ENCODE peak calls at places on chromosomes 6 and 20, in seven cellular contexts. C is breast epithelium, P is transverse colon, D is Panc1, W is HCT116, O is SK-N-SH, X is suprapubic skin. E is an unnamed sample.

GRCh38 chr6:34465551-34466241 is at the start of gene PACSIN1:
- DNase-seq in C (no peak), P (peak; percentile 17), D (no peak), W (no peak), O (peak; percentile 77), X (no peak), E (no peak)

GRCh38 chr6:21279619-21280018 is 313.9 kb upstream of the SOX4 start:
- DNase-seq in C (no peak), P (no peak), D (no peak), W (no peak), O (no peak), X (no peak), E (no peak)

GRCh38 chr6:90204327-90204726 is 92.3 kb downstream of the BACH2 start:
- DNase-seq in C (no peak), P (no peak), D (no peak), W (no peak), O (no peak), X (no peak), E (no peak)

GRCh38 chr6:26594730-26595632 is 1.8 kb upstream of the ABT1 start:
- DNase-seq in C (no peak), P (no peak), D (peak; percentile 95), W (peak; percentile 80), O (peak; percentile 30), X (no peak), E (no peak)

GRCh38 chr20:23401051-23401450 is 20.2 kb downstream of the NAPB start:
- DNase-seq in C (no peak), P (no peak), D (no peak), W (no peak), O (no peak), X (no peak), E (no peak)

GRCh38 chr20:9417665-9418064 is 96.7 kb upstream of the LAMP5 start:
- DNase-seq in C (no peak), P (no peak), D (no peak), W (no peak), O (no peak), X (no peak), E (no peak)

GRCh38 chr20:1467355-1468116 is 887 bp upstream of the NSFL1C start:
- DNase-seq in C (peak; percentile 40), P (peak; percentile 65), D (no peak), W (no peak), O (peak; percentile 9), X (no peak), E (peak; percentile 97)

GRCh38 chr6:135323202-135323668 is 142.1 kb downstream of the MYB start:
- DNase-seq in C (no peak), P (no peak), D (no peak), W (no peak), O (no peak), X (no peak), E (peak; percentile 79)

GRCh38 chr6:30830438-30830837 is 53.9 kb upstream of the DDR1 start:
- DNase-seq in C (no peak), P (no peak), D (no peak), W (no peak), O (no peak), X (no peak), E (peak; percentile 79)

GRCh38 chr20:32581839-32582658 is 3.1 kb downstream of the NOL4L start:
- DNase-seq in C (no peak), P (no peak), D (no peak), W (no peak), O (no peak), X (no peak), E (no peak)

GRCh38 chr6:152697634-152698033 is at the start of gene MYCT1:
- DNase-seq in C (no peak), P (no peak), D (no peak), W (no peak), O (no peak), X (no peak), E (no peak)

GRCh38 chr20:34709836-34710567 is 5.9 kb downstream of the TP53INP2 start:
- DNase-seq in C (no peak), P (peak; percentile 72), D (no peak), W (peak; percentile 42), O (peak; percentile 90), X (no peak), E (peak; percentile 52)

GRCh38 chr6:3884007-3884745 is 35.0 kb downstream of the FAM50B start:
- DNase-seq in C (no peak), P (no peak), D (no peak), W (no peak), O (no peak), X (peak; percentile 70), E (no peak)

GRCh38 chr6:33632603-33633039 is 11.5 kb downstream of the ITPR3 start:
- DNase-seq in C (no peak), P (peak; percentile 73), D (no peak), W (peak; percentile 37), O (peak; percentile 80), X (no peak), E (no peak)

GRCh38 chr6:132330759-132331158 is 70.5 kb downstream of the MOXD1 start:
- DNase-seq in C (no peak), P (no peak), D (no peak), W (no peak), O (no peak), X (no peak), E (no peak)

GRCh38 chr6:139751179-139751578 is 376.7 kb upstream of the CITED2 start:
- DNase-seq in C (no peak), P (no peak), D (no peak), W (no peak), O (no peak), X (no peak), E (no peak)

GRCh38 chr6:14984454-14984853 is 261.4 kb upstream of the JARID2 start:
- DNase-seq in C (peak; percentile 24), P (peak; percentile 79), D (no peak), W (no peak), O (no peak), X (no peak), E (no peak)

GRCh38 chr6:35764238-35764896 is 12.0 kb upstream of the CLPSL2 start:
- DNase-seq in C (no peak), P (no peak), D (no peak), W (peak; percentile 50), O (no peak), X (no peak), E (no peak)
- TF ChIP-seq POLR2AphosphoS5 in C (no peak), P (no peak), D (no peak), W (no peak), O (no peak), X (no peak), E (no peak)

GRCh38 chr6:44251576-44252524 is 4.9 kb downstream of the HSP90AB1 start:
- DNase-seq in C (no peak), P (no peak), D (no peak), W (no peak), O (no peak), X (no peak), E (no peak)

GRCh38 chr6:44249082-44249748 is 2.3 kb downstream of the HSP90AB1 start:
- DNase-seq in C (no peak), P (no peak), D (no peak), W (no peak), O (no peak), X (no peak), E (no peak)

GRCh38 chr6:44250718-44251123 is 3.8 kb downstream of the HSP90AB1 start:
- DNase-seq in C (no peak), P (no peak), D (no peak), W (no peak), O (no peak), X (no peak), E (no peak)

GRCh38 chr6:44248579-44248978 is 1.7 kb downstream of the HSP90AB1 start:
- DNase-seq in C (no peak), P (no peak), D (no peak), W (no peak), O (no peak), X (no peak), E (no peak)

GRCh38 chr6:44250067-44250717 is 3.3 kb downstream of the HSP90AB1 start:
- DNase-seq in C (no peak), P (no peak), D (no peak), W (no peak), O (no peak), X (no peak), E (no peak)
- TF ChIP-seq POLR2AphosphoS5 in C (no peak), P (no peak), D (no peak), W (peak; percentile 33), O (no peak), X (no peak), E (no peak)

DNA sequence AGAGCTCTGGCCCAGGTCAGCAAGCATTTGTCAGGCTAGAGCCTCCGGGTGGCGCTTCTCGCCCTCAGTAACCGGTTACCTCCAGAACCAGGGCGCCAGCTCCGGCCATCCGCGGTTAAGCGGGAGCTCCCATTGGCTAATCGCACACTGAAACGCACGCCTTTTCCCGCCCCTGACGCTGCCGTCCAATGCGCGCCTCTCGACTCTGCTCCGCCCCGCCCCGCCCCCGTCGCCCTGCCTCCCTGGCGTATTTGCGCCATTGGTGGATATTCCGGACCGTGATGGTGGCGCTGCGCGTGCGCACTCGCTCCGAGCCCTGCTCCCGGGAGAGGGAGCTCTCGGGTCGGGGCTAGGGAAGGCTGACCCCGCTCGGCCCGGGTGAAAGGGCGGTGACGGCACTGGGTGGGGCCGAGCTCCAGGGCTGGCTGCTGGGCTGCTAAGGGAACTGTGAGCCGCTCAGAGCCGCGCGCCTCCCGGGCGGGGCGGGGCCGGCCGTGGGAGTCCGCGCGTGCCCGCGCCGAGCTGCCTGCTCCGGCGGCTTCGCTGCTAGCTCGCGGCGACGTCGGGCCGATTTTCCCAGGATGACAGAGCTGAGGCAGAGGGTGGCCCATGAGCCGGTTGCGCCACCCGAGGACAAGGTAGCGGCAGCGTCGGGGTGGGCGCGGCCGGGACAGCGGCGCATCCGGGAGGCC is at the start of gene CDS2:
- DNase-seq in C (peak; percentile 99), P (peak; percentile 100), D (peak; percentile 97), W (peak; percentile 97), O (peak; percentile 99), X (peak; percentile 100), E (peak; percentile 98)
- TF ChIP-seq POLR2AphosphoS5 in C (peak; percentile 36), P (peak; percentile 73), D (peak; percentile 40), W (peak; percentile 68), O (peak; percentile 69), X (peak; percentile 74), E (no peak)

GRCh38 chr20:44180814-44181213 is 6.2 kb downstream of the JPH2 start:
- DNase-seq in C (no peak), P (peak; percentile 34), D (no peak), W (no peak), O (no peak), X (no peak), E (no peak)
- TF ChIP-seq POLR2AphosphoS5 in C (no peak), P (peak; percentile 55), D (no peak), W (no peak), O (no peak), X (no peak), E (no peak)